ENCODE peak calls at places on chromosomes 11 and 22, in five cellular contexts. One of them, this sample, is unnamed.

GRCh38 chr11:116379185-116379828 is 393.5 kb downstream of the BUD13 start:
- DNase-seq in T-cell: no peak
- DNase-seq in CD8-positive, alpha-beta T cell: no peak
- DNase-seq in activated T-cell treated with anti-CD3 and anti-CD28 coated beads for 1 hour: no peak
- DNase-seq in RWPE1: peak; percentile 26
- DNase-seq in this sample: no peak

GRCh38 chr11:117523680-117524079 is 196.0 kb downstream of the CEP164 start:
- DNase-seq in T-cell: no peak
- DNase-seq in CD8-positive, alpha-beta T cell: no peak
- DNase-seq in activated T-cell treated with anti-CD3 and anti-CD28 coated beads for 1 hour: no peak
- DNase-seq in RWPE1: no peak
- DNase-seq in this sample: no peak

GRCh38 chr11:66221726-66222236 is 46.7 kb upstream of the RAB1B start:
- DNase-seq in T-cell: no peak
- DNase-seq in CD8-positive, alpha-beta T cell: no peak
- DNase-seq in activated T-cell treated with anti-CD3 and anti-CD28 coated beads for 1 hour: no peak
- DNase-seq in RWPE1: no peak
- DNase-seq in this sample: no peak

GRCh38 chr11:56543739-56544138 is 682 bp upstream of the OR5M11 start:
- DNase-seq in T-cell: no peak
- DNase-seq in CD8-positive, alpha-beta T cell: no peak
- DNase-seq in activated T-cell treated with anti-CD3 and anti-CD28 coated beads for 1 hour: no peak
- DNase-seq in RWPE1: no peak
- DNase-seq in this sample: no peak

GRCh38 chr22:46354176-46354992 is 18.9 kb downstream of the TRMU start:
- DNase-seq in T-cell: no peak
- DNase-seq in CD8-positive, alpha-beta T cell: no peak
- DNase-seq in activated T-cell treated with anti-CD3 and anti-CD28 coated beads for 1 hour: no peak
- DNase-seq in RWPE1: no peak
- DNase-seq in this sample: no peak

GRCh38 chr22:37817705-37818311 is 5.4 kb upstream of the GALR3 start:
- DNase-seq in T-cell: peak; percentile 69
- DNase-seq in CD8-positive, alpha-beta T cell: peak; percentile 85
- DNase-seq in activated T-cell treated with anti-CD3 and anti-CD28 coated beads for 1 hour: peak; percentile 81
- DNase-seq in RWPE1: peak; percentile 64
- DNase-seq in this sample: peak; percentile 68

GRCh38 chr11:69535928-69536327 is 54.5 kb downstream of the LINC01488 start:
- DNase-seq in T-cell: no peak
- DNase-seq in CD8-positive, alpha-beta T cell: no peak
- DNase-seq in activated T-cell treated with anti-CD3 and anti-CD28 coated beads for 1 hour: no peak
- DNase-seq in RWPE1: no peak
- DNase-seq in this sample: no peak

GRCh38 chr11:29159552-29160465 is 857.0 kb downstream of the KCNA4 start:
- DNase-seq in T-cell: no peak
- DNase-seq in CD8-positive, alpha-beta T cell: no peak
- DNase-seq in activated T-cell treated with anti-CD3 and anti-CD28 coated beads for 1 hour: no peak
- DNase-seq in RWPE1: peak; percentile 64
- DNase-seq in this sample: no peak

GRCh38 chr11:126601136-126601535 is 245.7 kb downstream of the ST3GAL4 start:
- DNase-seq in T-cell: no peak
- DNase-seq in CD8-positive, alpha-beta T cell: no peak
- DNase-seq in activated T-cell treated with anti-CD3 and anti-CD28 coated beads for 1 hour: no peak
- DNase-seq in RWPE1: no peak
- DNase-seq in this sample: no peak

This sample was measured in CD4-positive, alpha-beta memory T cell.